ENCODE peak calls at places on chromosomes 11 and 22, in nine cellular contexts. V is uterus; R is adrenal gland; D is mucosa of descending colon; X is cardiac muscle cell; S is pancreas; N is CD8-positive, alpha-beta T cell; W is H9; T is K562. K is an unnamed sample.

GRCh38 chr11:65920035-65920802 is 993 bp downstream of the DRAP1 start:
- DNase-seq in V (peak; percentile 35), R (peak; percentile 46), D (peak; percentile 76), X (no peak), S (peak; percentile 37), N (no peak), W (no peak), T (no peak), K (no peak)

GRCh38 chr11:129610125-129610524 is 205.5 kb upstream of the TMEM45B start:
- DNase-seq in V (no peak), R (no peak), D (peak; percentile 59), X (no peak), S (no peak), N (no peak), W (no peak), T (no peak), K (no peak)

GRCh38 chr11:115313224-115313838 is 190.9 kb downstream of the CADM1 start:
- DNase-seq in V (no peak), R (no peak), D (no peak), X (no peak), S (no peak), N (no peak), W (no peak), T (no peak), K (no peak)

GRCh38 chr11:86515297-86516094 is 140.8 kb downstream of the CCDC81 start:
- DNase-seq in V (peak; percentile 56), R (peak; percentile 24), D (no peak), X (peak; percentile 67), S (no peak), N (no peak), W (no peak), T (no peak), K (no peak)

GRCh38 chr11:73942030-73942429 is 8.8 kb upstream of the DNAJB13 start:
- DNase-seq in V (no peak), R (no peak), D (no peak), X (no peak), S (no peak), N (no peak), W (no peak), T (peak; percentile 53), K (no peak)

GRCh38 chr22:19419464-19420178 is 11.9 kb downstream of the HIRA start:
- DNase-seq in V (no peak), R (no peak), D (no peak), X (peak; percentile 15), S (no peak), N (peak; percentile 7), W (no peak), T (peak; percentile 96), K (no peak)

GRCh38 chr22:41596776-41597634 is 7.4 kb upstream of the PMM1 start:
- DNase-seq in V (no peak), R (peak; percentile 73), D (peak; percentile 61), X (peak; percentile 68), S (peak; percentile 82), N (no peak), W (peak; percentile 78), T (peak; percentile 61), K (no peak)

GRCh38 chr11:119196833-119197483 is 9.2 kb upstream of the CBL start:
- DNase-seq in V (peak; percentile 81), R (peak; percentile 70), D (no peak), X (peak; percentile 93), S (peak; percentile 79), N (peak; percentile 44), W (peak; percentile 73), T (peak; percentile 88), K (no peak)

GRCh38 chr11:10487002-10487647 is 32.1 kb downstream of the AMPD3 start:
- DNase-seq in V (no peak), R (peak; percentile 15), D (no peak), X (no peak), S (no peak), N (no peak), W (peak; percentile 11), T (no peak), K (no peak)

GRCh38 chr11:100177651-100178050 is 509.4 kb upstream of the ARHGAP42 start:
- DNase-seq in V (no peak), R (no peak), D (no peak), X (no peak), S (no peak), N (no peak), W (no peak), T (no peak), K (no peak)

GRCh38 chr11:102367364-102367763 is 20.4 kb downstream of the BIRC2 start:
- DNase-seq in V (no peak), R (no peak), D (no peak), X (peak; percentile 52), S (no peak), N (no peak), W (no peak), T (peak; percentile 25), K (no peak)

GRCh38 chr11:10622957-10623787 is 54.7 kb upstream of the LYVE1 start:
- DNase-seq in V (no peak), R (peak; percentile 38), D (no peak), X (no peak), S (no peak), N (no peak), W (no peak), T (peak; percentile 21), K (no peak)

GRCh38 chr11:4826425-4826824 is 5.3 kb downstream of the OR51F2 start:
- DNase-seq in V (no peak), R (no peak), D (no peak), X (no peak), S (no peak), N (no peak), W (no peak), T (peak; percentile 4), K (no peak)

GRCh38 chr22:17990167-17990566 is 34.2 kb downstream of the MICAL3 start:
- DNase-seq in V (no peak), R (no peak), D (no peak), X (no peak), S (no peak), N (no peak), W (no peak), T (no peak), K (no peak)
- H3K4me1 ChIP-seq in V (no peaks in the 10 kb centered on the region), R (peaks cover 19% of the 10 kb centered on the region), D (peaks cover 8% of the 10 kb centered on the region), X (no peaks in the 10 kb centered on the region), S (no peaks in the 10 kb centered on the region), N (no peaks in the 10 kb centered on the region), W (no peaks in the 10 kb centered on the region), T (peaks cover 12% of the 10 kb centered on the region), K (no peaks in the 10 kb centered on the region)

DNA sequence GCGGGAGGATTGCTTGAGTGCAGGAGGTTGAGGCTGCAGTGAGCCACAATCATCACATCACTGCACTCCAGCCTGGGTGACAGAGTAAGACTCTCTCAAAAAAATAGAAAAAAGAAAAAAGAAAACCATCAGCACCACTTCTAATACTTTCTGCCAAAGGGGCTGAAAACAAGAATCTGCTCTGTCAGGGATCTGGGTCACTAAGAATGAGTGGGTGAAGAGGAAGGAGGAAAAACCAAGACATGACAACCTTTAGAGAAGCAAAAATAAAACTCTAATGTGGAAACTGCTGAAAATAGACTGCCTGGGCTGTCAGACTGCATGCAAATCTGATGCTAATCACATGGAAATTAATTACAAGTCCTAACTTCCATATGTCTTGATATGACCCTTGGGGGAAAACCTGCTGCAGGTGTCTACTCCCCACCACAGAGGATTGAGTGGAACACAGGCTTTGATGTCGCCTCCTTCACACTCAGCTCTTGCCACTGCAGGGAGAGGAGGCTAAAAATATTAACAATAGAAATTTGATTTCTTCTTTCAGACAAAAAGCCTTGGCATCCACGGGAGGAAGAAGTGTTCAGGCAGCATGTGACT is 62.5 kb upstream of the CRTAM start:
- DNase-seq in V (no peak), R (no peak), D (no peak), X (no peak), S (no peak), N (no peak), W (no peak), T (no peak), K (no peak)
- H3K4me1 ChIP-seq in V (no peaks in the 10 kb centered on the region), R (peaks cover 16% of the 10 kb centered on the region), D (no peaks in the 10 kb centered on the region), X (no peaks in the 10 kb centered on the region), S (no peaks in the 10 kb centered on the region), N (no peaks in the 10 kb centered on the region), W (no peaks in the 10 kb centered on the region), T (no peaks in the 10 kb centered on the region), K (no peaks in the 10 kb centered on the region)

DNA sequence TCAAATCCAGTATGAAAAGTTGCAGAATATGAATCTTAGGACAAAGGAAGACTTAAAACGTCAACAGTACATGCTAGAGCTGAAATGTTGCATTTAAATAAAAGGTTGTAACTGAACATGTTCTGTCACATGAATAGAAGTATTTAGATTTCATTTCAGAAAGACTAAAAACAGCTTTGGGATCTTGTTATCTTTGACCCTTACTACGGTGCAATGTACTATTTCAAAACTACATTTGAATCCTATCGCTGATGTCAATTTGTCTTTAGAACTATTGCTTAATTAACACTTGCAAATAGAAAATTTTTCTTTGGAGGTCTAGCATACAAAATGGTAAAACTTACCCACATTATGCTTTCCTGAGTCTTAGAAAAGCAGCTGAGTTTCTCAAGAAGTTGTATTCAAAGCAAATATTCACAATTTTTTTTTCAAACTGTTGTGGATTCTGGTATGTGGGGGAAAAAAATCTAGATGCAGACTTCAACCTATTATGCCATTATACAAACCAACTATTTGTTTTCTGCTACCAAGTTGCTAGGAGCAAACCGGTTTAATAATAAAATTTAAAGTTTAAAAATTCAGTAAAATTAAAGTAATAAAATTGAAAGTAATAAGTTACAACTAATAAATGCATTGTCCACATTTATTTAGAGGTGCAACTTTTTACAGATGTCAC is 25.4 kb downstream of the CSTF3 start:
- DNase-seq in V (no peak), R (no peak), D (no peak), X (peak; percentile 15), S (no peak), N (no peak), W (no peak), T (no peak), K (no peak)
- H3K4me1 ChIP-seq in V (no peaks in the 10 kb centered on the region), R (no peaks in the 10 kb centered on the region), D (no peaks in the 10 kb centered on the region), X (peaks cover 17% of the 10 kb centered on the region), S (no peaks in the 10 kb centered on the region), N (no peaks in the 10 kb centered on the region), W (peaks cover 2% of the 10 kb centered on the region), T (no peaks in the 10 kb centered on the region), K (no peaks in the 10 kb centered on the region)

DNA sequence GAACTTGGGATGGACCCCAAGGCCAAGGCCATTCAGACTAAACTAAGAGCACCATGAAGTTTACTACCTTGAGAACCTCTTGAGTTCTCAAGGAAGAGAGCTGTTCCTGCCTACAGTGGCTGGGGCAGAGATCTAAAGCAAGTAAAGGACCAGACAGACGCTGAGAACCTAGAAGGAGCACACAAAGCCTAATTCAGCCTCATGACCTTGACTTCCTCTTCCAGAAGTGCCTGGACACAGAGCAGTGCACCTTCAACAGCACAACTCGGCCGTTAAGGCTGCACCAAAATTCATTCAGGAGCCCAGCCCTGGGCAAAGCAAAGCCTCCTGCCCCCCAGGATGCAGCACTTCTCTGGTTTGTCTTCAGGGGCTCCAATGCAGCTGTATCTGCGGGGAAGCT is 82.9 kb upstream of the AKIP1 start:
- DNase-seq in V (no peak), R (no peak), D (no peak), X (no peak), S (no peak), N (no peak), W (peak; percentile 18), T (no peak), K (no peak)
- H3K4me1 ChIP-seq in V (no peaks in the 10 kb centered on the region), R (peaks cover 25% of the 10 kb centered on the region), D (no peaks in the 10 kb centered on the region), X (peaks cover 22% of the 10 kb centered on the region), S (no peaks in the 10 kb centered on the region), N (no peaks in the 10 kb centered on the region), W (peaks cover 6% of the 10 kb centered on the region), T (peaks cover 7% of the 10 kb centered on the region), K (peaks cover 6% of the 10 kb centered on the region)